ENCODE peak calls at places on chromosomes 7 and 10, in eight cellular contexts. J is stimulated activated CD4-positive, alpha-beta T cell treated with anti-CD3 and anti-CD28 coated beads, Interleukin-2, amount 100 ng/mL, for 24 hours; B is Daoy; R is iris pigment epithelial cell; W is GM12891; X is stimulated activated CD8-positive, alpha-beta memory T cell treated with anti-CD3 and anti-CD28 coated beads, Interleukin-2, amount 100 ng/mL, for 48 hours; L is GM10248; D is ecto neural progenitor cell. F is an unnamed sample.

GRCh38 chr7:51033722-51034530 is 251.2 kb upstream of the GRB10 start:
- DNase-seq in X (no peak), W (no peak), D (no peak), B (no peak), L (no peak), R (no peak), J (no peak), F (no peak)

GRCh38 chr7:5702876-5703571 is 78.4 kb downstream of the RNF216 start:
- DNase-seq in R (peak; percentile 60), D (no peak), W (no peak), B (peak; percentile 49), J (no peak), L (no peak), X (no peak), F (no peak)

GRCh38 chr7:106082087-106082854 is 29.8 kb downstream of the SYPL1 start:
- DNase-seq in X (no peak), L (no peak), D (no peak), J (no peak), W (no peak), R (no peak), B (no peak), F (no peak)

GRCh38 chr10:97321032-97321806 is 2.1 kb downstream of the FRAT1 start:
- DNase-seq in L (no peak), D (peak; percentile 61), W (no peak), J (no peak), X (no peak), R (no peak), B (no peak), F (peak; percentile 64)

GRCh38 chr7:76352193-76352592 is 6.6 kb downstream of the YWHAG start:
- DNase-seq in W (no peak), J (no peak), D (no peak), R (peak; percentile 29), L (peak; percentile 35), B (no peak), X (no peak), F (no peak)

GRCh38 chr10:3426190-3426845 is 253.7 kb upstream of the PITRM1 start:
- DNase-seq in J (no peak), R (peak; percentile 91), X (no peak), W (no peak), D (no peak), L (no peak), B (peak; percentile 63), F (no peak)

GRCh38 chr7:78130443-78131200 is 332.0 kb downstream of the PHTF2 start:
- DNase-seq in L (no peak), D (no peak), R (no peak), J (no peak), X (no peak), W (no peak), B (no peak), F (no peak)

GRCh38 chr10:113151178-113151577 is 201.1 kb downstream of the TCF7L2 start:
- DNase-seq in X (no peak), B (no peak), R (peak; percentile 48), L (no peak), D (no peak), J (no peak), W (no peak), F (no peak)

GRCh38 chr10:114697061-114697598 is 39.1 kb upstream of the ABLIM1 start:
- DNase-seq in L (no peak), R (peak; percentile 28), W (no peak), B (peak; percentile 65), X (no peak), D (no peak), J (no peak), F (no peak)

GRCh38 chr10:31261502-31262311 is 57.3 kb upstream of the ZEB1 start:
- DNase-seq in R (peak; percentile 89), X (no peak), L (no peak), J (no peak), W (no peak), B (peak; percentile 48), D (no peak), F (no peak)

GRCh38 chr10:127968027-127968441 is 61.1 kb downstream of the PTPRE start:
- DNase-seq in B (no peak), D (no peak), X (no peak), J (no peak), W (no peak), L (no peak), R (no peak), F (peak; percentile 28)

GRCh38 chr7:44167920-44168319 is 21.3 kb downstream of the GCK start:
- DNase-seq in W (no peak), B (no peak), J (no peak), D (no peak), R (no peak), X (no peak), L (no peak), F (no peak)

GRCh38 chr7:149838224-149838991 is at the start of gene ZNF862:
- DNase-seq in W (peak; percentile 98), J (peak; percentile 95), D (peak; percentile 97), R (peak; percentile 99), X (peak; percentile 96), B (peak; percentile 100), L (peak; percentile 99), F (peak; percentile 99)

GRCh38 chr10:30897045-30897444 is 134.6 kb downstream of the ZNF438 start:
- DNase-seq in J (no peak), W (no peak), X (no peak), B (no peak), R (no peak), L (no peak), D (no peak), F (no peak)

GRCh38 chr7:18117482-18117881 is 89.8 kb upstream of the PRPS1L1 start:
- DNase-seq in X (no peak), D (no peak), B (peak; percentile 70), W (no peak), J (no peak), R (peak; percentile 66), L (no peak), F (no peak)

GRCh38 chr10:119291223-119291900 is 84.0 kb downstream of the GRK5 start:
- DNase-seq in R (no peak), W (no peak), B (no peak), L (no peak), D (no peak), J (no peak), X (no peak), F (no peak)

GRCh38 chr10:49322371-49323170 is 23.6 kb downstream of the C10orf71 start:
- DNase-seq in W (no peak), R (no peak), X (no peak), L (no peak), J (no peak), B (no peak), D (peak; percentile 21), F (no peak)

GRCh38 chr10:60488111-60488669 is 98.5 kb upstream of the ANK3 start:
- DNase-seq in R (no peak), L (no peak), W (no peak), X (no peak), D (no peak), J (no peak), B (no peak), F (no peak)